ENCODE peak calls at places on chromosomes 6 and 20, in ten cellular contexts. W is A549; Z is naive thymus-derived CD8-positive, alpha-beta T cell; T is pancreas; N is stimulated activated naive CD8-positive, alpha-beta T cell treated with anti-CD3 and anti-CD28 coated beads, Interleukin-15, Interleukin-2, amounts not matched to agents 100 U/mL and 50 U/mL, for 24 hours; P is Right ventricle myocardium inferior; B is stimulated activated memory B cell treated with anti-CD40 and anti-IgM and Interleukin-4, amounts not matched to agents 10 μg/mL and 1 μg/mL and 100 μg/mL, for 72 hours; C is aorta; U is T-cell; X is left lobe of liver. M is an unnamed sample.
A peak's percentile ranks its signal among the peaks of the same experiment; 100 is the strongest.

GRCh38 chr6:134451529-134451928 is 133.6 kb upstream of the SGK1 start:
- ATAC-seq in B (no peak), P (no peak), Z (no peak), X (no peak), U (no peak), T (no peak), C (no peak), W (no peak), N (no peak), M (no peak)

GRCh38 chr6:69293471-69293870 is 503.3 kb downstream of the LMBRD1 start:
- ATAC-seq in X (no peak), C (no peak), B (no peak), W (no peak), P (no peak), T (no peak), U (no peak), N (no peak), Z (no peak), M (no peak)

GRCh38 chr6:157281570-157281969 is 41.7 kb downstream of the TMEM242 start:
- ATAC-seq in U (no peak), N (no peak), W (peak; percentile 77), X (peak; percentile 77), B (peak; percentile 55), P (no peak), T (peak; percentile 75), Z (no peak), C (no peak), M (peak; percentile 68)

GRCh38 chr6:40477246-40478126 is 109.7 kb downstream of the LRFN2 start:
- ATAC-seq in B (no peak), N (no peak), P (no peak), T (no peak), Z (peak; percentile 42), C (no peak), U (peak; percentile 44), X (no peak), W (no peak), M (no peak)

GRCh38 chr6:73610444-73611275 is 43.1 kb downstream of the SLC17A5 start:
- ATAC-seq in B (no peak), Z (peak; percentile 47), P (no peak), T (peak; percentile 84), U (peak; percentile 36), X (peak; percentile 88), W (no peak), N (no peak), C (peak; percentile 65), M (peak; percentile 45)

GRCh38 chr6:39892490-39893129 is 41.7 kb downstream of the MOCS1 start:
- ATAC-seq in Z (no peak), T (peak; percentile 90), B (peak; percentile 68), X (peak; percentile 96), C (peak; percentile 90), N (no peak), P (peak; percentile 82), U (no peak), W (peak; percentile 70), M (peak; percentile 75)

GRCh38 chr20:3072530-3073250 is 1.3 kb downstream of the OXT start:
- ATAC-seq in T (no peak), Z (no peak), X (peak; percentile 8), W (no peak), C (no peak), U (no peak), P (no peak), N (no peak), B (no peak), M (no peak)

GRCh38 chr6:127923135-127923534 is 22.3 kb upstream of the THEMIS start:
- ATAC-seq in N (no peak), C (no peak), B (no peak), Z (peak; percentile 54), P (no peak), X (no peak), W (no peak), T (no peak), U (peak; percentile 34), M (no peak)

GRCh38 chr6:14655201-14655988 is 537.8 kb downstream of the CD83 start:
- ATAC-seq in N (no peak), T (no peak), W (no peak), X (no peak), U (no peak), B (no peak), P (no peak), Z (no peak), C (no peak), M (no peak)

GRCh38 chr6:157813757-157814455 is 9.1 kb upstream of the SNX9 start:
- ATAC-seq in N (no peak), W (no peak), P (peak; percentile 83), X (peak; percentile 12), C (peak; percentile 89), B (no peak), T (peak; percentile 82), U (no peak), Z (no peak), M (peak; percentile 36)

GRCh38 chr6:44739163-44739562 is 351.7 kb downstream of the CDC5L start:
- ATAC-seq in X (no peak), C (no peak), N (no peak), Z (no peak), W (no peak), T (no peak), P (no peak), U (no peak), B (no peak), M (no peak)

M was measured in esophagus mucosa.